ENCODE peak calls at places on chromosomes 7 and 10, in five cellular contexts. N is astrocyte of the spinal cord, S is astrocyte of the cerebellum, R is ELR, C is IMR-90. Y is an unnamed sample.

GRCh38 chr10:51804861-51805260 is 105.5 kb upstream of the CSTF2T start:
- DNase-seq in N (peak), S (no peak), R (peak), C (peak), Y (peak)

GRCh38 chr7:11513460-11513859 is 318.5 kb downstream of the THSD7A start:
- DNase-seq in N (no peak), S (no peak), R (no peak), C (no peak), Y (no peak)

GRCh38 chr7:23075571-23075970 is 30.0 kb upstream of the KLHL7 start:
- DNase-seq in N (no peak), S (no peak), R (no peak), C (no peak), Y (no peak)

GRCh38 chr7:138169441-138169851 is 93.2 kb downstream of the AKR1D1 start:
- DNase-seq in N (no peak), S (no peak), R (no peak), C (no peak), Y (no peak)

GRCh38 chr7:76191783-76192240 is 9.9 kb upstream of the SRRM3 start:
- DNase-seq in N (peak), S (no peak), R (peak), C (peak), Y (peak)

GRCh38 chr10:96238889-96239624 is 32.3 kb downstream of the BLNK start:
- DNase-seq in N (no peak), S (no peak), R (no peak), C (no peak), Y (no peak)

GRCh38 chr7:2829040-2829439 is 15.1 kb downstream of the GNA12 start:
- DNase-seq in N (no peak), S (no peak), R (no peak), C (no peak), Y (no peak)

GRCh38 chr10:51832652-51833383 is 133.4 kb upstream of the CSTF2T start:
- DNase-seq in N (peak), S (peak), R (peak), C (peak), Y (peak)

GRCh38 chr10:11663763-11664555 is 52.5 kb upstream of the USP6NL start:
- DNase-seq in N (no peak), S (no peak), R (no peak), C (no peak), Y (no peak)

GRCh38 chr7:44733708-44734481 is 14.8 kb upstream of the ZMIZ2 start:
- DNase-seq in N (peak), S (no peak), R (peak), C (peak), Y (peak)

GRCh38 chr7:84536256-84536870 is 341.8 kb upstream of the SEMA3A start:
- DNase-seq in N (no peak), S (no peak), R (peak), C (no peak), Y (no peak)

GRCh38 chr7:39428221-39428620 is 138.0 kb upstream of the YAE1 start:
- DNase-seq in N (peak), S (peak), R (peak), C (peak), Y (peak)

GRCh38 chr7:55065511-55066229 is 46.9 kb downstream of the EGFR start:
- DNase-seq in N (peak), S (peak), R (peak), C (peak), Y (peak)

GRCh38 chr10:131929122-131929845 is 28.5 kb downstream of the PPP2R2D start:
- DNase-seq in N (no peak), S (no peak), R (no peak), C (no peak), Y (no peak)

GRCh38 chr7:54985405-54986360 is 33.1 kb upstream of the EGFR start:
- DNase-seq in N (peak), S (peak), R (peak), C (peak), Y (peak)

GRCh38 chr7:135745702-135746312 is 2.8 kb downstream of the FAM180A start:
- DNase-seq in N (peak), S (peak), R (peak), C (peak), Y (peak)